ENCODE peak calls at places on chromosomes 5 and 9, in four cellular contexts. One of them, this sample, is unnamed.
A peak's percentile ranks its signal among the peaks of the same experiment; 100 is the strongest.

GRCh38 chr5:82662340-82662739 is 384.2 kb upstream of the RPS23 start:
- DNase-seq in EH: no peak
- DNase-seq in naive B cell: no peak
- DNase-seq in AG04450: no peak
- DNase-seq in this sample: no peak

GRCh38 chr9:120439147-120439546 is 140.8 kb downstream of the CDK5RAP2 start:
- DNase-seq in EH: peak; percentile 41
- DNase-seq in naive B cell: no peak
- DNase-seq in AG04450: no peak
- DNase-seq in this sample: peak; percentile 64

GRCh38 chr9:80885894-80886293 is 803.5 kb downstream of the TLE1 start:
- DNase-seq in EH: peak; percentile 5
- DNase-seq in naive B cell: no peak
- DNase-seq in AG04450: no peak
- DNase-seq in this sample: no peak

GRCh38 chr5:40683351-40683750 is 3.6 kb downstream of the PTGER4 start:
- DNase-seq in EH: no peak
- DNase-seq in naive B cell: no peak
- DNase-seq in AG04450: no peak
- DNase-seq in this sample: no peak

GRCh38 chr9:79477241-79477830 is 94.4 kb upstream of the TLE4 start:
- DNase-seq in EH: peak; percentile 64
- DNase-seq in naive B cell: no peak
- DNase-seq in AG04450: no peak
- DNase-seq in this sample: no peak

GRCh38 chr9:87853289-87853688 is 29.4 kb upstream of the SPATA31E1 start:
- DNase-seq in EH: no peak
- DNase-seq in naive B cell: no peak
- DNase-seq in AG04450: no peak
- DNase-seq in this sample: no peak

GRCh38 chr9:135147473-135147805 is 60.0 kb downstream of the OLFM1 start:
- DNase-seq in EH: no peak
- DNase-seq in naive B cell: no peak
- DNase-seq in AG04450: no peak
- DNase-seq in this sample: no peak

GRCh38 chr9:15287309-15287708 is 19.7 kb downstream of the TTC39B start:
- DNase-seq in EH: no peak
- DNase-seq in naive B cell: no peak
- DNase-seq in AG04450: no peak
- DNase-seq in this sample: no peak

GRCh38 chr5:90606539-90606938 is 47.9 kb downstream of the ADGRV1 start:
- DNase-seq in EH: no peak
- DNase-seq in naive B cell: no peak
- DNase-seq in AG04450: no peak
- DNase-seq in this sample: no peak

GRCh38 chr9:89505795-89506385 is 8.0 kb upstream of the SEMA4D start:
- DNase-seq in EH: no peak
- DNase-seq in naive B cell: no peak
- DNase-seq in AG04450: no peak
- DNase-seq in this sample: no peak

GRCh38 chr9:112065781-112066606 is 109.1 kb downstream of the SUSD1 start:
- DNase-seq in EH: peak; percentile 93
- DNase-seq in naive B cell: no peak
- DNase-seq in AG04450: peak; percentile 85
- DNase-seq in this sample: peak; percentile 33

GRCh38 chr9:138052635-138053320 is 175.2 kb downstream of the CACNA1B start:
- DNase-seq in EH: no peak
- DNase-seq in naive B cell: no peak
- DNase-seq in AG04450: no peak
- DNase-seq in this sample: no peak

GRCh38 chr9:124139001-124139400 is 118.7 kb upstream of the NEK6 start:
- DNase-seq in EH: peak; percentile 64
- DNase-seq in naive B cell: no peak
- DNase-seq in AG04450: no peak
- DNase-seq in this sample: no peak

GRCh38 chr9:128735373-128735772 is 11.4 kb upstream of the ZDHHC12 start:
- DNase-seq in EH: peak; percentile 9
- DNase-seq in naive B cell: no peak
- DNase-seq in AG04450: no peak
- DNase-seq in this sample: no peak

GRCh38 chr5:72556351-72557146 is 49.3 kb upstream of the ZNF366 start:
- DNase-seq in EH: peak; percentile 68
- DNase-seq in naive B cell: peak; percentile 14
- DNase-seq in AG04450: no peak
- DNase-seq in this sample: no peak

GRCh38 chr9:19976226-19976625 is 187.4 kb upstream of the SLC24A2 start:
- DNase-seq in EH: no peak
- DNase-seq in naive B cell: no peak
- DNase-seq in AG04450: no peak
- DNase-seq in this sample: no peak

GRCh38 chr9:135665795-135666189 is 2.7 kb downstream of the LCN9 start:
- DNase-seq in EH: no peak
- DNase-seq in naive B cell: no peak
- DNase-seq in AG04450: no peak
- DNase-seq in this sample: no peak

GRCh38 chr5:74954919-74955318 is 88.7 kb upstream of the FAM169A start:
- DNase-seq in EH: peak; percentile 87
- DNase-seq in naive B cell: no peak
- DNase-seq in AG04450: peak; percentile 37
- DNase-seq in this sample: no peak

GRCh38 chr9:129783516-129784361 is 19.2 kb upstream of the TOR1B start:
- DNase-seq in EH: peak; percentile 77
- DNase-seq in naive B cell: peak; percentile 65
- DNase-seq in AG04450: peak; percentile 57
- DNase-seq in this sample: peak; percentile 81

GRCh38 chr5:17308326-17309065 is 91.1 kb downstream of the BASP1 start:
- DNase-seq in EH: peak; percentile 21
- DNase-seq in naive B cell: no peak
- DNase-seq in AG04450: no peak
- DNase-seq in this sample: no peak

GRCh38 chr9:135924628-135925338 is 17.4 kb upstream of the CAMSAP1 start:
- DNase-seq in EH: no peak
- DNase-seq in naive B cell: no peak
- DNase-seq in AG04450: no peak
- DNase-seq in this sample: no peak

GRCh38 chr5:14854806-14855205 is 16.8 kb downstream of the ANKH start:
- DNase-seq in EH: no peak
- DNase-seq in naive B cell: no peak
- DNase-seq in AG04450: no peak
- DNase-seq in this sample: no peak

GRCh38 chr5:1448511-1449011 is 3.3 kb upstream of the SLC6A3 start:
- DNase-seq in EH: no peak
- DNase-seq in naive B cell: no peak
- DNase-seq in AG04450: no peak
- DNase-seq in this sample: no peak

GRCh38 chr5:37668524-37669047 is 171.3 kb downstream of the GDNF start:
- DNase-seq in EH: peak; percentile 95
- DNase-seq in naive B cell: no peak
- DNase-seq in AG04450: peak; percentile 97
- DNase-seq in this sample: peak; percentile 36

GRCh38 chr5:140870221-140871201 is 1.8 kb downstream of the PCDHA11 start:
- DNase-seq in EH: no peak
- DNase-seq in naive B cell: no peak
- DNase-seq in AG04450: no peak
- DNase-seq in this sample: no peak

This sample was measured in T47D.